ENCODE peak calls at places on chromosomes 5 and 9, in seven cellular contexts. M is Daoy, P is PC-3, A is NCI-H748 treated with DMSO at 0.1 percent for 48 hours, X is T follicular helper cell, T is psoas muscle, E is KG1. F is an unnamed sample.

GRCh38 chr5:123028222-123028621 is 8.3 kb downstream of the PPIC start:
- DNase-seq in M (no peak), P (no peak), A (no peak), X (no peak), T (peak; percentile 17), E (no peak), F (no peak)

GRCh38 chr9:121782514-121783110 is 131.2 kb downstream of the DAB2IP start:
- DNase-seq in M (no peak), P (no peak), A (no peak), X (no peak), T (no peak), E (no peak), F (no peak)

GRCh38 chr5:81425569-81425968 is 31.6 kb upstream of the ACOT12 start:
- DNase-seq in M (no peak), P (peak; percentile 52), A (peak; percentile 53), X (no peak), T (no peak), E (peak; percentile 54), F (peak; percentile 74)

GRCh38 chr9:82275531-82275930 is 287.0 kb downstream of the SPATA31D1 start:
- DNase-seq in M (no peak), P (no peak), A (no peak), X (no peak), T (no peak), E (no peak), F (no peak)

GRCh38 chr5:172715931-172716682 is 54.9 kb downstream of the DUSP1 start:
- DNase-seq in M (no peak), P (peak; percentile 15), A (no peak), X (no peak), T (no peak), E (no peak), F (peak; percentile 38)

GRCh38 chr9:92685022-92685421 is 15.1 kb upstream of the IPPK start:
- DNase-seq in M (no peak), P (no peak), A (no peak), X (no peak), T (no peak), E (no peak), F (no peak)

GRCh38 chr9:463455-464125 is 248.9 kb downstream of the DOCK8 start:
- DNase-seq in M (no peak), P (peak; percentile 55), A (no peak), X (no peak), T (no peak), E (no peak), F (no peak)

GRCh38 chr9:15104826-15105420 is 194.7 kb upstream of the FREM1 start:
- DNase-seq in M (peak; percentile 2), P (peak; percentile 56), A (peak; percentile 59), X (peak; percentile 9), T (no peak), E (no peak), F (peak; percentile 51)

GRCh38 chr9:95005276-95006141 is 279.0 kb downstream of the AOPEP start:
- DNase-seq in M (peak; percentile 47), P (peak; percentile 4), A (no peak), X (no peak), T (no peak), E (no peak), F (peak; percentile 6)

GRCh38 chr9:129081388-129081889 is 528 bp downstream of the DOLPP1 start:
- DNase-seq in M (no peak), P (no peak), A (no peak), X (no peak), T (no peak), E (no peak), F (peak; percentile 56)